ENCODE peak calls at places on chromosome 9, in five cellular contexts. M, V, O, E and J are unnamed samples.

GRCh38 chr9:93965830-93966577 is 10.8 kb upstream of the BARX1 start:
- DNase-seq in E (no peak), O (no peak), M (no peak), V (no peak), J (no peak)

GRCh38 chr9:128222880-128223670 is 19.9 kb downstream of the DNM1 start:
- DNase-seq in V (no peak), O (no peak), E (no peak), M (no peak), J (no peak)

GRCh38 chr9:87324613-87325194 is 173.0 kb upstream of the DAPK1 start:
- DNase-seq in E (peak), O (peak), V (peak), M (peak), J (peak)

GRCh38 chr9:104276709-104277245 is 182.7 kb downstream of the SMC2 start:
- DNase-seq in M (no peak), O (no peak), V (no peak), E (no peak), J (no peak)

GRCh38 chr9:18404482-18405029 is 69.4 kb upstream of the ADAMTSL1 start:
- DNase-seq in O (no peak), V (no peak), E (peak), M (no peak), J (no peak)

GRCh38 chr9:134469041-134469875 is 143.0 kb downstream of the RXRA start:
- DNase-seq in M (no peak), V (no peak), E (no peak), O (no peak), J (no peak)

GRCh38 chr9:125346351-125346750 is 84.7 kb downstream of the GAPVD1 start:
- DNase-seq in E (no peak), O (no peak), M (no peak), V (no peak), J (no peak)

GRCh38 chr9:104961238-104961637 is 33.3 kb upstream of the ABCA1 start:
- DNase-seq in M (peak), E (peak), O (peak), V (peak), J (peak)

GRCh38 chr9:88339322-88339721 is 48.9 kb upstream of the SPIN1 start:
- DNase-seq in M (no peak), E (no peak), V (no peak), O (no peak), J (no peak)

GRCh38 chr9:8733096-8733954 is 933.7 kb upstream of the DMAC1 start:
- DNase-seq in O (no peak), E (no peak), V (no peak), M (no peak), J (no peak)

GRCh38 chr9:121835581-121836381 is 184.3 kb downstream of the DAB2IP start:
- DNase-seq in O (peak), V (no peak), M (no peak), E (no peak), J (no peak)

GRCh38 chr9:107546859-107547258 is 57.3 kb upstream of the KLF4 start:
- DNase-seq in E (no peak), O (no peak), V (no peak), M (no peak), J (no peak)

GRCh38 chr9:4289411-4290380 is 10.2 kb downstream of the GLIS3 start:
- DNase-seq in E (no peak), V (no peak), O (peak), M (no peak), J (no peak)

GRCh38 chr9:89312154-89312616 is 1.2 kb downstream of the CKS2 start:
- DNase-seq in E (peak), V (peak), O (no peak), M (no peak), J (no peak)

GRCh38 chr9:35923927-35924763 is 14.9 kb downstream of the SPAAR start:
- DNase-seq in M (peak), O (peak), V (peak), E (no peak), J (no peak)

GRCh38 chr9:124658165-124659017 is 112.7 kb downstream of the NR6A1 start:
- DNase-seq in V (peak), M (peak), O (peak), E (peak), J (peak)

GRCh38 chr9:96139592-96140251 is 162.3 kb downstream of the HSD17B3 start:
- DNase-seq in O (peak), M (no peak), E (peak), V (no peak), J (no peak)

GRCh38 chr9:14887149-14887548 is 23.1 kb downstream of the FREM1 start:
- DNase-seq in V (no peak), M (no peak), O (no peak), E (no peak), J (no peak)

GRCh38 chr9:92614763-92615441 is 55.0 kb downstream of the IPPK start:
- DNase-seq in E (no peak), M (no peak), O (no peak), V (no peak), J (no peak)

GRCh38 chr9:72292184-72292787 is 72.7 kb downstream of the ZFAND5 start:
- DNase-seq in E (peak), O (peak), M (peak), V (no peak), J (no peak)

GRCh38 chr9:101706261-101706798 is 32.1 kb downstream of the GRIN3A start:
- DNase-seq in V (no peak), E (no peak), O (no peak), M (no peak), J (no peak)

GRCh38 chr9:104748359-104749031 is 1.0 kb downstream of the NIPSNAP3A start:
- DNase-seq in M (peak), O (peak), V (peak), E (peak), J (no peak)

GRCh38 chr9:130556396-130557076 is 22.8 kb upstream of the FUBP3 start:
- DNase-seq in O (no peak), E (no peak), M (no peak), V (no peak), J (no peak)

GRCh38 chr9:86614871-86615849 is 260.9 kb upstream of the TUT7 start:
- DNase-seq in V (peak), E (peak), O (peak), M (no peak), J (no peak)

GRCh38 chr9:132168347-132168746 is 6.5 kb downstream of the NTNG2 start:
- DNase-seq in O (peak), V (no peak), E (peak), M (no peak), J (no peak)

GRCh38 chr9:92668746-92669526 is 995 bp downstream of the IPPK start:
- DNase-seq in V (peak), E (peak), O (peak), M (peak), J (no peak)

GRCh38 chr9:131404581-131404980 is 10.7 kb downstream of the PRRC2B start:
- DNase-seq in E (no peak), O (peak), M (no peak), V (peak), J (no peak)

GRCh38 chr9:116737137-116737546 is 50.0 kb downstream of the TRIM32 start:
- DNase-seq in M (peak), E (peak), O (peak), V (peak), J (peak)

GRCh38 chr9:127185931-127186781 is 63.7 kb upstream of the ANGPTL2 start:
- DNase-seq in V (no peak), O (peak), M (no peak), E (peak), J (no peak)

GRCh38 chr9:86792136-86792535 is 155.2 kb downstream of the GAS1 start:
- DNase-seq in E (no peak), M (no peak), O (peak), V (no peak), J (no peak)

GRCh38 chr9:33233659-33234335 is 6.2 kb upstream of the SPINK4 start:
- DNase-seq in M (peak), V (no peak), O (peak), E (no peak), J (no peak)

GRCh38 chr9:5531251-5531972 is 21.1 kb downstream of the PDCD1LG2 start:
- DNase-seq in E (no peak), M (no peak), V (no peak), O (no peak), J (no peak)

GRCh38 chr9:117160254-117160653 is 254.6 kb downstream of the ASTN2 start:
- DNase-seq in V (no peak), O (no peak), M (no peak), E (no peak), J (no peak)

GRCh38 chr9:104329245-104329644 is 174.8 kb upstream of the OR13F1 start:
- DNase-seq in M (no peak), O (no peak), V (no peak), E (no peak), J (no peak)

GRCh38 chr9:114450833-114451706 is 54.2 kb downstream of the WHRN start:
- DNase-seq in V (no peak), M (no peak), O (no peak), E (no peak), J (peak)

GRCh38 chr9:131238402-131239021 is 37.8 kb downstream of the FAM78A start:
- DNase-seq in E (no peak), O (peak), M (no peak), V (no peak), J (no peak)

GRCh38 chr9:15361737-15362136 is 54.7 kb upstream of the TTC39B start:
- DNase-seq in V (no peak), E (no peak), M (no peak), O (no peak), J (no peak)

GRCh38 chr9:126915281-126915816 is 767 bp downstream of the RALGPS1 start:
- DNase-seq in E (no peak), M (peak), O (no peak), V (no peak), J (no peak)

GRCh38 chr9:109708507-109708945 is 71.5 kb upstream of the PALM2AKAP2 start:
- DNase-seq in E (no peak), O (peak), M (no peak), V (no peak), J (no peak)
- TF ChIP-seq RCOR1 in E (no peak), O (no peak), M (no peak), V (no peak), J (no peak)

GRCh38 chr9:123657099-123657498 is 272.8 kb downstream of the DENND1A start:
- DNase-seq in M (no peak), E (no peak), O (no peak), V (no peak), J (no peak)

GRCh38 chr9:123655681-123656423 is 274.1 kb downstream of the DENND1A start:
- DNase-seq in E (no peak), V (peak), M (no peak), O (no peak), J (no peak)

GRCh38 chr9:123654647-123655637 is 275.0 kb downstream of the DENND1A start:
- DNase-seq in E (no peak), M (no peak), V (peak), O (no peak), J (no peak)

GRCh38 chr9:123657921-123658320 is 272.0 kb downstream of the DENND1A start:
- DNase-seq in E (no peak), M (no peak), O (no peak), V (no peak), J (no peak)

DNA sequence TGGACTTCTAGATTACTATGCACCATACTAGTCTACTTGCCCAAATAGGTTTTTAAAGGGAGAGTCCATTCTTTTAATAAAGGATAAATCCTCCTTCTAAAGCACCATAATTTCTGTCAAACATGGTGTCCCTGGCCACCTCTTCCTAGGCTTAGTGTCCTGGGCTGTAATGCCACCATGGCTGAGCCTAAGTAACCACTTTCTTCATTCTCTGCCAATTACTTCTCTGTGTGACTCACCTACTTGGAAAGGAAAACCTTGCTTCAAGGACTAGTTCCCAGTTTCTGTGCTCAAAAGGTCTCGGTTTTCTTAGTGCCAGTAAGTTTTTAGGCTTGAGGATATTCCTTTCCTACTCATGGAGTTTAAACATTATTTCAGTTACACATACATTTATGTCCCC is 273.4 kb downstream of the DENND1A start:
- DNase-seq in E (no peak), V (no peak), O (peak), M (no peak), J (no peak)
- TF ChIP-seq RCOR1 in E (no peak), V (no peak), O (no peak), M (no peak), J (no peak)

DNA sequence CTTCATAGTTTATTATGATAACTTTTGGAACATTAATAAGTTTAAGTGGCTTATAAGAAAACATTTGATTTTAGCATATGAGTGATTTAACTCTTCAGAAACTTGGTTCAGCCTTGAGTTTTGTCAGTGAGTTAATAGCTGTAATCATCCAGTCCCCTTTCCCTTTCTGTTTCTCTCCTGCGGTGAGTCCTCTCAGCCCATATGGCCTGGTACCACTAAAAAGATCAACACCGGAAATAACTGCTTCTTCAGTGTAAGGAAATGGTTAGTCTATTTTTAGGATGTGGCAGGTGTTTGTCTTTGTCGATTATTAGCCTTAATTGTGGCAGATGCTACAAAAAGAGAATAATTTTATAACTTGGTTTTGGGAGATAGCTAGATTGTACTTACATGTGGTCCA is 120.2 kb upstream of the GRHPR start:
- DNase-seq in E (no peak), O (no peak), V (no peak), M (no peak), J (peak)
- TF ChIP-seq RCOR1 in E (no peak), O (no peak), V (no peak), M (no peak), J (peak)

GRCh38 chr9:74952281-74953151 is at the start of gene C9orf40:
- DNase-seq in V (peak), O (peak), M (peak), E (peak), J (peak)

GRCh38 chr9:74953235-74953741 is 576 bp upstream of the C9orf40 start:
- DNase-seq in V (no peak), O (no peak), M (no peak), E (no peak), J (no peak)

GRCh38 chr9:74950456-74950855 is 2.3 kb downstream of the C9orf40 start:
- DNase-seq in O (no peak), M (no peak), V (no peak), E (no peak), J (no peak)

GRCh38 chr9:74951107-74951720 is 1.5 kb downstream of the C9orf40 start:
- DNase-seq in V (no peak), M (no peak), E (no peak), O (no peak), J (no peak)

GRCh38 chr9:74951725-74952151 is 974 bp downstream of the C9orf40 start:
- DNase-seq in M (peak), O (peak), V (peak), E (peak), J (no peak)
- TF ChIP-seq RCOR1 in M (no peak), O (no peak), V (no peak), E (no peak), J (no peak)

GRCh38 chr9:78064075-78064474 is 32.5 kb upstream of the GNAQ start:
- DNase-seq in M (no peak), E (no peak), O (no peak), V (no peak), J (no peak)
- TF ChIP-seq RCOR1 in M (no peak), E (no peak), O (no peak), V (no peak), J (no peak)

GRCh38 chr9:135509458-135509857 is 9.0 kb downstream of the MRPS2 start:
- DNase-seq in E (no peak), V (no peak), O (no peak), M (no peak), J (no peak)
- TF ChIP-seq RCOR1 in E (no peak), V (no peak), O (no peak), M (no peak), J (no peak)

DNA sequence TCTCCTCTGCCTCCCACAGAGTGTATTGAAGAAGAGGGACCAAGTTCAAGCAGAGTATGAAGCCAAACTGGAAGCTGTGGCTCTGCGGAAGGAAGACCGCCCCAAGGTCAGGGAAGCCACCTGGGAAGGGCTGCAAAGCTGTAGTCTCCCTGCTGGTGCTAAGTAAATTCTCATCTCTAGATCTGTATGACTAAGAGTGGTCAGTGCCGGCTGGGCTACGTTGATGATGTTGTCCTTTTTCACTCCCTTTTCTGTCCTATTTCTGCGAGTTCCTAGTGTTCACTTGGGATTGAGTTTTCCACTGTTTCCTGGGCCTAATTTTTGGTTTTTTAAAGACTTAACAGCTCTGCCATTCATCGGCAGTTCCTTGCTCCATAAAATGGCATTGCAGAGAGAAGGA is 39.8 kb downstream of the SLC46A2 start:
- DNase-seq in V (no peak), O (no peak), M (no peak), E (no peak), J (no peak)
- TF ChIP-seq RCOR1 in V (no peak), O (no peak), M (no peak), E (no peak), J (no peak)